ENCODE peak calls at places on chromosome 4, in seven cellular contexts. One of them, this sample, is unnamed.

GRCh38 chr4:30837131-30837539 is 117.0 kb downstream of the PCDH7 start:
- DNase-seq in pons: no peak
- DNase-seq in spleen: no peak
- DNase-seq in left ventricle myocardium inferior: no peak
- DNase-seq in LoVo: no peak
- DNase-seq in stimulated activated CD4-positive, alpha-beta T cell treated with anti-CD3 and anti-CD28 coated beads, Interleukin-2, amount 100 ng/mL, for 48 hours: no peak
- DNase-seq in ecto neural progenitor cell: no peak
- DNase-seq in this sample: no peak

GRCh38 chr4:97978791-97979488 is 164.3 kb downstream of the STPG2 start:
- DNase-seq in pons: no peak
- DNase-seq in left ventricle myocardium inferior: no peak
- DNase-seq in stimulated activated CD4-positive, alpha-beta T cell treated with anti-CD3 and anti-CD28 coated beads, Interleukin-2, amount 100 ng/mL, for 48 hours: no peak
- DNase-seq in ecto neural progenitor cell: no peak
- DNase-seq in LoVo: no peak
- DNase-seq in spleen: no peak
- DNase-seq in this sample: no peak

GRCh38 chr4:18202510-18202909 is 181.0 kb upstream of the LCORL start:
- DNase-seq in pons: no peak
- DNase-seq in LoVo: no peak
- DNase-seq in stimulated activated CD4-positive, alpha-beta T cell treated with anti-CD3 and anti-CD28 coated beads, Interleukin-2, amount 100 ng/mL, for 48 hours: no peak
- DNase-seq in ecto neural progenitor cell: no peak
- DNase-seq in left ventricle myocardium inferior: no peak
- DNase-seq in spleen: no peak
- DNase-seq in this sample: no peak

GRCh38 chr4:3410401-3411135 is 31.2 kb upstream of the HGFAC start:
- DNase-seq in ecto neural progenitor cell: no peak
- DNase-seq in pons: no peak
- DNase-seq in left ventricle myocardium inferior: no peak
- DNase-seq in stimulated activated CD4-positive, alpha-beta T cell treated with anti-CD3 and anti-CD28 coated beads, Interleukin-2, amount 100 ng/mL, for 48 hours: no peak
- DNase-seq in LoVo: no peak
- DNase-seq in spleen: peak
- DNase-seq in this sample: no peak

GRCh38 chr4:180330521-180330920 is 1912.7 kb upstream of the TENM3 start:
- DNase-seq in left ventricle myocardium inferior: no peak
- DNase-seq in spleen: no peak
- DNase-seq in ecto neural progenitor cell: no peak
- DNase-seq in stimulated activated CD4-positive, alpha-beta T cell treated with anti-CD3 and anti-CD28 coated beads, Interleukin-2, amount 100 ng/mL, for 48 hours: no peak
- DNase-seq in pons: no peak
- DNase-seq in LoVo: no peak
- DNase-seq in this sample: no peak

GRCh38 chr4:105859233-105859632 is 36.0 kb upstream of the NPNT start:
- DNase-seq in stimulated activated CD4-positive, alpha-beta T cell treated with anti-CD3 and anti-CD28 coated beads, Interleukin-2, amount 100 ng/mL, for 48 hours: no peak
- DNase-seq in ecto neural progenitor cell: no peak
- DNase-seq in LoVo: peak
- DNase-seq in left ventricle myocardium inferior: no peak
- DNase-seq in spleen: no peak
- DNase-seq in pons: no peak
- DNase-seq in this sample: peak

GRCh38 chr4:125016892-125017299 is 297.9 kb upstream of the FAT4 start:
- DNase-seq in spleen: no peak
- DNase-seq in LoVo: no peak
- DNase-seq in left ventricle myocardium inferior: no peak
- DNase-seq in ecto neural progenitor cell: no peak
- DNase-seq in pons: no peak
- DNase-seq in stimulated activated CD4-positive, alpha-beta T cell treated with anti-CD3 and anti-CD28 coated beads, Interleukin-2, amount 100 ng/mL, for 48 hours: no peak
- DNase-seq in this sample: no peak

GRCh38 chr4:7890635-7891393 is 48.8 kb downstream of the AFAP1 start:
- DNase-seq in ecto neural progenitor cell: no peak
- DNase-seq in left ventricle myocardium inferior: no peak
- DNase-seq in stimulated activated CD4-positive, alpha-beta T cell treated with anti-CD3 and anti-CD28 coated beads, Interleukin-2, amount 100 ng/mL, for 48 hours: no peak
- DNase-seq in pons: no peak
- DNase-seq in spleen: no peak
- DNase-seq in LoVo: peak
- DNase-seq in this sample: peak

GRCh38 chr4:158768577-158769174 is at the start of gene FNIP2:
- DNase-seq in spleen: peak
- DNase-seq in stimulated activated CD4-positive, alpha-beta T cell treated with anti-CD3 and anti-CD28 coated beads, Interleukin-2, amount 100 ng/mL, for 48 hours: peak
- DNase-seq in pons: peak
- DNase-seq in left ventricle myocardium inferior: peak
- DNase-seq in ecto neural progenitor cell: peak
- DNase-seq in LoVo: peak
- DNase-seq in this sample: peak

GRCh38 chr4:45316257-45316656 is 589.9 kb upstream of the GNPDA2 start:
- DNase-seq in pons: no peak
- DNase-seq in spleen: no peak
- DNase-seq in left ventricle myocardium inferior: no peak
- DNase-seq in LoVo: no peak
- DNase-seq in stimulated activated CD4-positive, alpha-beta T cell treated with anti-CD3 and anti-CD28 coated beads, Interleukin-2, amount 100 ng/mL, for 48 hours: no peak
- DNase-seq in ecto neural progenitor cell: no peak
- DNase-seq in this sample: no peak

GRCh38 chr4:176547005-176547404 is 227.2 kb downstream of the SPCS3 start:
- DNase-seq in LoVo: no peak
- DNase-seq in ecto neural progenitor cell: no peak
- DNase-seq in spleen: no peak
- DNase-seq in left ventricle myocardium inferior: no peak
- DNase-seq in pons: no peak
- DNase-seq in stimulated activated CD4-positive, alpha-beta T cell treated with anti-CD3 and anti-CD28 coated beads, Interleukin-2, amount 100 ng/mL, for 48 hours: no peak
- DNase-seq in this sample: peak

GRCh38 chr4:8015512-8015911 is 75.9 kb upstream of the AFAP1 start:
- DNase-seq in spleen: no peak
- DNase-seq in LoVo: no peak
- DNase-seq in pons: peak
- DNase-seq in stimulated activated CD4-positive, alpha-beta T cell treated with anti-CD3 and anti-CD28 coated beads, Interleukin-2, amount 100 ng/mL, for 48 hours: no peak
- DNase-seq in ecto neural progenitor cell: no peak
- DNase-seq in left ventricle myocardium inferior: no peak
- DNase-seq in this sample: peak